ENCODE peak calls at places on chromosomes 2 and 18, in nine cellular contexts. T is NB4, X is posterior cingulate gyrus, L is H7, O is MM.1S, Y is hypothalamus, J is AG04449, H is lower lobe of right lung, A is OCI-LY7. F is an unnamed sample.

GRCh38 chr2:106189764-106190468 is 4.2 kb downstream of the UXS1 start:
- DNase-seq in T (peak), X (no peak), L (no peak), O (no peak), Y (no peak), J (no peak), H (no peak), A (no peak), F (no peak)

GRCh38 chr2:12087671-12088380 is 341.4 kb downstream of the LPIN1 start:
- DNase-seq in T (peak), X (no peak), L (no peak), O (no peak), Y (no peak), J (no peak), H (no peak), A (no peak), F (no peak)

GRCh38 chr2:157055660-157056199 is 201.8 kb upstream of the GALNT5 start:
- DNase-seq in T (peak), X (no peak), L (no peak), O (peak), Y (no peak), J (no peak), H (no peak), A (peak), F (peak)

GRCh38 chr2:9288681-9289338 is 82.2 kb downstream of the ASAP2 start:
- DNase-seq in T (no peak), X (no peak), L (peak), O (no peak), Y (no peak), J (no peak), H (no peak), A (no peak), F (peak)

GRCh38 chr18:77407733-77408132 is 158.1 kb downstream of the GALR1 start:
- DNase-seq in T (no peak), X (no peak), L (peak), O (no peak), Y (no peak), J (no peak), H (no peak), A (no peak), F (no peak)

GRCh38 chr2:203809084-203809521 is 58.5 kb upstream of the CTLA4 start:
- DNase-seq in T (no peak), X (no peak), L (no peak), O (no peak), Y (no peak), J (no peak), H (no peak), A (no peak), F (peak)

GRCh38 chr2:127634066-127634617 is 11.8 kb upstream of the GPR17 start:
- DNase-seq in T (no peak), X (no peak), L (no peak), O (no peak), Y (no peak), J (no peak), H (no peak), A (no peak), F (no peak)

GRCh38 chr2:205684871-205685313 is 2.6 kb downstream of the NRP2 start:
- DNase-seq in T (no peak), X (peak), L (peak), O (no peak), Y (no peak), J (no peak), H (peak), A (no peak), F (no peak)

GRCh38 chr2:160576054-160576499 is 82.5 kb upstream of the RBMS1 start:
- DNase-seq in T (no peak), X (no peak), L (no peak), O (no peak), Y (no peak), J (no peak), H (no peak), A (no peak), F (peak)

GRCh38 chr2:64989126-64989981 is at the start of gene SLC1A4:
- DNase-seq in T (peak), X (peak), L (peak), O (peak), Y (peak), J (peak), H (peak), A (peak), F (peak)

GRCh38 chr18:77271720-77272481 is 22.3 kb downstream of the GALR1 start:
- DNase-seq in T (no peak), X (no peak), L (peak), O (no peak), Y (no peak), J (peak), H (no peak), A (no peak), F (peak)

GRCh38 chr18:50956116-50956515 is 11.7 kb upstream of the ELAC1 start:
- DNase-seq in T (no peak), X (no peak), L (no peak), O (no peak), Y (no peak), J (no peak), H (no peak), A (no peak), F (no peak)

GRCh38 chr2:181628590-181629585 is 28.0 kb downstream of the CERKL start:
- DNase-seq in T (no peak), X (no peak), L (no peak), O (no peak), Y (no peak), J (no peak), H (no peak), A (no peak), F (no peak)

GRCh38 chr18:22342625-22343024 is 75.1 kb downstream of the CTAGE1 start:
- DNase-seq in T (no peak), X (no peak), L (no peak), O (no peak), Y (no peak), J (no peak), H (peak), A (no peak), F (peak)

GRCh38 chr2:113739849-113740248 is 16.6 kb downstream of the SLC35F5 start:
- DNase-seq in T (no peak), X (no peak), L (no peak), O (no peak), Y (no peak), J (no peak), H (no peak), A (no peak), F (no peak)

GRCh38 chr18:11496561-11497172 is 112.7 kb upstream of the SLC35G4 start:
- DNase-seq in T (no peak), X (no peak), L (no peak), O (no peak), Y (no peak), J (no peak), H (no peak), A (no peak), F (no peak)

GRCh38 chr2:237500681-237501424 is 13.8 kb downstream of the MLPH start:
- DNase-seq in T (peak), X (no peak), L (no peak), O (no peak), Y (no peak), J (peak), H (no peak), A (no peak), F (peak)

GRCh38 chr18:79617521-79618500 is 61.8 kb upstream of the CTDP1 start:
- DNase-seq in T (no peak), X (no peak), L (no peak), O (no peak), Y (no peak), J (no peak), H (peak), A (no peak), F (no peak)

GRCh38 chr18:24112874-24113615 is 25.8 kb upstream of the CABYR start:
- DNase-seq in T (no peak), X (no peak), L (no peak), O (no peak), Y (no peak), J (no peak), H (no peak), A (no peak), F (peak)

GRCh38 chr2:235900631-235901030 is 267.6 kb downstream of the GBX2 start:
- DNase-seq in T (no peak), X (no peak), L (no peak), O (no peak), Y (no peak), J (no peak), H (no peak), A (no peak), F (no peak)

GRCh38 chr2:191929288-191929687 is 82.4 kb upstream of the CAVIN2 start:
- DNase-seq in T (no peak), X (no peak), L (no peak), O (no peak), Y (no peak), J (no peak), H (no peak), A (no peak), F (no peak)

GRCh38 chr18:57819671-57820460 is 16.8 kb upstream of the ATP8B1 start:
- DNase-seq in T (no peak), X (no peak), L (no peak), O (no peak), Y (no peak), J (no peak), H (peak), A (no peak), F (peak)

GRCh38 chr18:56637897-56638231 is 528 bp downstream of the TXNL1 start:
- DNase-seq in T (peak), X (no peak), L (no peak), O (peak), Y (no peak), J (no peak), H (no peak), A (peak), F (no peak)

GRCh38 chr18:22132258-22132657 is 37.1 kb upstream of the GATA6 start:
- DNase-seq in T (no peak), X (no peak), L (no peak), O (no peak), Y (no peak), J (no peak), H (no peak), A (no peak), F (no peak)

GRCh38 chr2:125313806-125314205 is 1288.7 kb downstream of the CNTNAP5 start:
- DNase-seq in T (no peak), X (no peak), L (peak), O (peak), Y (no peak), J (no peak), H (no peak), A (no peak), F (no peak)

GRCh38 chr2:44942304-44943030 is 965 bp downstream of the SIX3 start:
- DNase-seq in T (peak), X (no peak), L (peak), O (no peak), Y (no peak), J (no peak), H (peak), A (no peak), F (no peak)

F was measured in brain microvascular endothelial cell.